ENCODE peak calls at places on chromosome 7, in eight cellular contexts. One of them, this sample, is unnamed.

GRCh38 chr7:100949227-100949930 is at the start of gene MUC3A:
- DNase-seq in neural crest cell: no peak
- DNase-seq in occipital lobe: no peak
- DNase-seq in fibroblast of villous mesenchyme: no peak
- DNase-seq in T-helper 9 cell: no peak
- DNase-seq in T-helper 2 cell: no peak
- DNase-seq in fibroblast of the conjunctiva: no peak
- DNase-seq in activated CD8-positive, alpha-beta T cell treated with anti-CD3 and anti-CD28 coated beads for 36 hours: no peak
- DNase-seq in this sample: no peak

GRCh38 chr7:130278892-130279690 is 12.4 kb downstream of the CPA2 start:
- DNase-seq in T-helper 9 cell: no peak
- DNase-seq in fibroblast of the conjunctiva: peak; percentile 96
- DNase-seq in T-helper 2 cell: no peak
- DNase-seq in fibroblast of villous mesenchyme: peak; percentile 86
- DNase-seq in occipital lobe: no peak
- DNase-seq in activated CD8-positive, alpha-beta T cell treated with anti-CD3 and anti-CD28 coated beads for 36 hours: no peak
- DNase-seq in neural crest cell: no peak
- DNase-seq in this sample: no peak

GRCh38 chr7:55469271-55469681 is 103.0 kb downstream of the VOPP1 start:
- DNase-seq in fibroblast of the conjunctiva: no peak
- DNase-seq in neural crest cell: no peak
- DNase-seq in occipital lobe: no peak
- DNase-seq in T-helper 9 cell: peak; percentile 17
- DNase-seq in T-helper 2 cell: peak; percentile 65
- DNase-seq in activated CD8-positive, alpha-beta T cell treated with anti-CD3 and anti-CD28 coated beads for 36 hours: peak; percentile 17
- DNase-seq in fibroblast of villous mesenchyme: no peak
- DNase-seq in this sample: peak; percentile 74

GRCh38 chr7:142478479-142479220 is 220.8 kb upstream of the PRSS58 start:
- DNase-seq in T-helper 2 cell: no peak
- DNase-seq in activated CD8-positive, alpha-beta T cell treated with anti-CD3 and anti-CD28 coated beads for 36 hours: peak; percentile 41
- DNase-seq in fibroblast of villous mesenchyme: peak; percentile 65
- DNase-seq in neural crest cell: no peak
- DNase-seq in fibroblast of the conjunctiva: peak; percentile 40
- DNase-seq in occipital lobe: no peak
- DNase-seq in T-helper 9 cell: no peak
- DNase-seq in this sample: no peak

GRCh38 chr7:127322351-127322750 is 69.6 kb upstream of the GRM8 start:
- DNase-seq in fibroblast of villous mesenchyme: no peak
- DNase-seq in fibroblast of the conjunctiva: no peak
- DNase-seq in T-helper 9 cell: no peak
- DNase-seq in activated CD8-positive, alpha-beta T cell treated with anti-CD3 and anti-CD28 coated beads for 36 hours: peak; percentile 4
- DNase-seq in T-helper 2 cell: peak; percentile 9
- DNase-seq in occipital lobe: no peak
- DNase-seq in neural crest cell: no peak
- DNase-seq in this sample: no peak

GRCh38 chr7:162583-163297 is 29.6 kb upstream of the FAM20C start:
- DNase-seq in activated CD8-positive, alpha-beta T cell treated with anti-CD3 and anti-CD28 coated beads for 36 hours: no peak
- DNase-seq in T-helper 9 cell: no peak
- DNase-seq in T-helper 2 cell: no peak
- DNase-seq in fibroblast of villous mesenchyme: no peak
- DNase-seq in occipital lobe: no peak
- DNase-seq in fibroblast of the conjunctiva: no peak
- DNase-seq in neural crest cell: no peak
- DNase-seq in this sample: no peak

GRCh38 chr7:608361-608760 is 88.7 kb upstream of the PDGFA start:
- DNase-seq in T-helper 9 cell: no peak
- DNase-seq in activated CD8-positive, alpha-beta T cell treated with anti-CD3 and anti-CD28 coated beads for 36 hours: no peak
- DNase-seq in T-helper 2 cell: no peak
- DNase-seq in neural crest cell: no peak
- DNase-seq in fibroblast of the conjunctiva: no peak
- DNase-seq in occipital lobe: no peak
- DNase-seq in fibroblast of villous mesenchyme: no peak
- DNase-seq in this sample: no peak

GRCh38 chr7:107692501-107692900 is 31.9 kb downstream of the SLC26A4 start:
- DNase-seq in T-helper 2 cell: no peak
- DNase-seq in occipital lobe: no peak
- DNase-seq in T-helper 9 cell: no peak
- DNase-seq in fibroblast of the conjunctiva: no peak
- DNase-seq in activated CD8-positive, alpha-beta T cell treated with anti-CD3 and anti-CD28 coated beads for 36 hours: no peak
- DNase-seq in fibroblast of villous mesenchyme: no peak
- DNase-seq in neural crest cell: no peak
- DNase-seq in this sample: no peak

GRCh38 chr7:130734525-130735272 is 692 bp upstream of the KLF14 start:
- DNase-seq in occipital lobe: no peak
- DNase-seq in fibroblast of villous mesenchyme: peak; percentile 25
- DNase-seq in activated CD8-positive, alpha-beta T cell treated with anti-CD3 and anti-CD28 coated beads for 36 hours: no peak
- DNase-seq in T-helper 9 cell: no peak
- DNase-seq in T-helper 2 cell: no peak
- DNase-seq in neural crest cell: peak; percentile 9
- DNase-seq in fibroblast of the conjunctiva: no peak
- DNase-seq in this sample: no peak

GRCh38 chr7:158910254-158911053 is 54.1 kb downstream of the DYNC2I1 start:
- DNase-seq in activated CD8-positive, alpha-beta T cell treated with anti-CD3 and anti-CD28 coated beads for 36 hours: peak; percentile 4
- DNase-seq in T-helper 2 cell: no peak
- DNase-seq in fibroblast of the conjunctiva: no peak
- DNase-seq in T-helper 9 cell: no peak
- DNase-seq in neural crest cell: no peak
- DNase-seq in fibroblast of villous mesenchyme: no peak
- DNase-seq in occipital lobe: no peak
- DNase-seq in this sample: no peak

GRCh38 chr7:98807306-98807880 is 62.4 kb downstream of the TMEM130 start:
- DNase-seq in T-helper 9 cell: no peak
- DNase-seq in occipital lobe: no peak
- DNase-seq in fibroblast of villous mesenchyme: no peak
- DNase-seq in fibroblast of the conjunctiva: no peak
- DNase-seq in T-helper 2 cell: no peak
- DNase-seq in activated CD8-positive, alpha-beta T cell treated with anti-CD3 and anti-CD28 coated beads for 36 hours: no peak
- DNase-seq in neural crest cell: no peak
- DNase-seq in this sample: no peak

GRCh38 chr7:136009488-136010079 is 32.4 kb upstream of the MTPN start:
- DNase-seq in T-helper 9 cell: no peak
- DNase-seq in activated CD8-positive, alpha-beta T cell treated with anti-CD3 and anti-CD28 coated beads for 36 hours: no peak
- DNase-seq in neural crest cell: no peak
- DNase-seq in fibroblast of the conjunctiva: peak; percentile 27
- DNase-seq in occipital lobe: no peak
- DNase-seq in T-helper 2 cell: peak; percentile 23
- DNase-seq in fibroblast of villous mesenchyme: peak; percentile 61
- DNase-seq in this sample: peak; percentile 6

GRCh38 chr7:5218564-5219360 is 28.7 kb downstream of the WIPI2 start:
- DNase-seq in occipital lobe: no peak
- DNase-seq in fibroblast of villous mesenchyme: no peak
- DNase-seq in T-helper 2 cell: no peak
- DNase-seq in activated CD8-positive, alpha-beta T cell treated with anti-CD3 and anti-CD28 coated beads for 36 hours: no peak
- DNase-seq in fibroblast of the conjunctiva: no peak
- DNase-seq in neural crest cell: no peak
- DNase-seq in T-helper 9 cell: no peak
- DNase-seq in this sample: no peak

GRCh38 chr7:129417073-129417472 is 17.2 kb upstream of the STRIP2 start:
- DNase-seq in T-helper 2 cell: no peak
- DNase-seq in neural crest cell: peak; percentile 45
- DNase-seq in activated CD8-positive, alpha-beta T cell treated with anti-CD3 and anti-CD28 coated beads for 36 hours: no peak
- DNase-seq in occipital lobe: no peak
- DNase-seq in fibroblast of the conjunctiva: no peak
- DNase-seq in fibroblast of villous mesenchyme: peak; percentile 19
- DNase-seq in T-helper 9 cell: no peak
- DNase-seq in this sample: no peak

GRCh38 chr7:17444673-17445072 is 146.2 kb downstream of the AHR start:
- DNase-seq in T-helper 9 cell: no peak
- DNase-seq in fibroblast of the conjunctiva: no peak
- DNase-seq in activated CD8-positive, alpha-beta T cell treated with anti-CD3 and anti-CD28 coated beads for 36 hours: no peak
- DNase-seq in fibroblast of villous mesenchyme: peak; percentile 50
- DNase-seq in T-helper 2 cell: no peak
- DNase-seq in occipital lobe: no peak
- DNase-seq in neural crest cell: no peak
- DNase-seq in this sample: peak; percentile 42

This sample was measured in SJCRH30.